ENCODE peak calls at places on chromosomes 11 and 22, in six cellular contexts. I, M, X, W, B and H are unnamed samples.

GRCh38 chr11:67409261-67409666 is 5.4 kb downstream of the TBC1D10C start:
- DNase-seq in X (peak), B (no peak), I (peak), W (peak), M (no peak), H (peak)

GRCh38 chr11:2426221-2426620 is 18.1 kb downstream of the TRPM5 start:
- DNase-seq in X (no peak), W (no peak), B (no peak), I (no peak), M (no peak), H (no peak)

GRCh38 chr11:70597006-70597555 is 198.8 kb downstream of the CTTN start:
- DNase-seq in W (no peak), I (no peak), M (no peak), X (no peak), B (no peak), H (no peak)

GRCh38 chr11:3641701-3642070 is at the start of gene ART5:
- DNase-seq in I (no peak), M (no peak), B (no peak), X (no peak), W (no peak), H (no peak)

GRCh38 chr11:126114486-126115252 is 52.0 kb upstream of the CDON start:
- DNase-seq in W (no peak), M (no peak), B (no peak), X (no peak), I (no peak), H (no peak)

GRCh38 chr11:196786-197731 is 4.2 kb downstream of the SCGB1C1 start:
- DNase-seq in X (no peak), M (no peak), B (no peak), I (peak), W (no peak), H (peak)

GRCh38 chr11:612201-612960 is 3.4 kb downstream of the IRF7 start:
- DNase-seq in X (no peak), M (no peak), B (no peak), W (no peak), I (peak), H (no peak)

GRCh38 chr11:96134622-96135021 is 208.4 kb downstream of the MAML2 start:
- DNase-seq in W (no peak), M (no peak), I (no peak), B (no peak), X (no peak), H (no peak)

GRCh38 chr11:122843281-122844150 is 5.2 kb downstream of the CRTAM start:
- DNase-seq in I (peak), W (peak), X (peak), B (no peak), M (no peak), H (no peak)

GRCh38 chr11:129613076-129613475 is 202.6 kb upstream of the TMEM45B start:
- DNase-seq in W (no peak), I (no peak), X (no peak), M (no peak), B (no peak), H (no peak)

GRCh38 chr11:74791333-74792100 is 42.9 kb downstream of the RNF169 start:
- DNase-seq in M (no peak), W (no peak), X (no peak), I (no peak), B (no peak), H (no peak)

GRCh38 chr22:32764330-32765116 is 37.0 kb upstream of the TIMP3 start:
- DNase-seq in I (peak), B (no peak), W (no peak), X (no peak), M (no peak), H (no peak)

GRCh38 chr22:20656902-20657836 is 116.7 kb upstream of the SERPIND1 start:
- DNase-seq in B (no peak), I (no peak), W (no peak), M (no peak), X (no peak), H (no peak)

GRCh38 chr22:22358686-22359085 is 114.1 kb downstream of the VPREB1 start:
- DNase-seq in W (no peak), M (no peak), I (no peak), B (no peak), X (no peak), H (no peak)

GRCh38 chr11:60777572-60777971 is 7.6 kb upstream of the MS4A10 start:
- DNase-seq in I (peak), M (no peak), B (peak), X (no peak), W (no peak), H (no peak)

GRCh38 chr11:115226556-115226955 is 277.7 kb downstream of the CADM1 start:
- DNase-seq in B (peak), I (no peak), X (no peak), W (no peak), M (no peak), H (no peak)

GRCh38 chr11:107076832-107077231 is 58.6 kb upstream of the GUCY1A2 start:
- DNase-seq in B (no peak), I (no peak), X (no peak), W (no peak), M (no peak), H (no peak)

GRCh38 chr11:102614485-102614884 is 10.6 kb downstream of the MMP20 start:
- DNase-seq in B (no peak), X (no peak), W (no peak), M (no peak), I (no peak), H (no peak)
- TF ChIP-seq CTCF in B (peak), X (peak), W (no peak), M (no peak), I (no peak), H (no peak)

DNA sequence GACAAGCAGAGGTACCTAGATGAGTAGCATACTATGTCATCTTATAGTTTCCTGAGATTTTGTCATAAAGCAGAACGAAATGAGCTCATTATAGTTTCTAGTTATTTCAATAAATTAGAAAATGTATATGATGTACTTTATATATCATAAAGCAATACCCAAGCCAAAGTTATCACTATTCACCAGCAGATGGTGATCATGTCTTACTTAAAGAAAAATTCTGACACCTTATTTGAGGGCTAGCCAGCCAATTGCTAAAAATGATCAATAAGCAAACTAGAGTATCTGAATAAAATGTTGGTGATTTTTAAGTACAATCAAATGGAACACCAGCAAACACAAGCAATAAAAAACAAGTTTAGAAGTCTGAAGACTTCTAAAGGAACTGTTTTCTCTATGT is 44.1 kb downstream of the RSF1 start:
- DNase-seq in I (no peak), B (no peak), X (no peak), M (no peak), W (no peak), H (no peak)
- TF ChIP-seq CTCF in I (peak), B (no peak), X (peak), M (no peak), W (peak), H (no peak)

GRCh38 chr22:47954107-47954506 is 1191.7 kb downstream of the TBC1D22A start:
- DNase-seq in B (no peak), W (no peak), M (no peak), I (no peak), X (no peak), H (no peak)
- TF ChIP-seq CTCF in B (no peak), W (no peak), M (no peak), I (no peak), X (no peak), H (no peak)

GRCh38 chr11:118652681-118653181 is 26.7 kb downstream of the TREH start:
- DNase-seq in B (no peak), I (no peak), W (no peak), M (no peak), X (no peak), H (no peak)
- TF ChIP-seq CTCF in B (no peak), I (no peak), W (no peak), M (no peak), X (no peak), H (no peak)

GRCh38 chr11:11076276-11076675 is 218.4 kb upstream of the ZBED5 start:
- DNase-seq in X (no peak), I (no peak), B (no peak), M (no peak), W (no peak), H (no peak)

GRCh38 chr11:11077898-11078297 is 220.0 kb upstream of the ZBED5 start:
- DNase-seq in M (no peak), X (no peak), W (no peak), I (no peak), B (no peak), H (no peak)

GRCh38 chr11:11076879-11077278 is 219.0 kb upstream of the ZBED5 start:
- DNase-seq in I (no peak), B (no peak), W (no peak), M (no peak), X (no peak), H (no peak)

GRCh38 chr11:11075515-11076171 is 217.8 kb upstream of the ZBED5 start:
- DNase-seq in B (no peak), W (no peak), M (no peak), I (no peak), X (no peak), H (no peak)

GRCh38 chr11:11078344-11078743 is 220.5 kb upstream of the ZBED5 start:
- DNase-seq in M (no peak), W (no peak), I (no peak), B (no peak), X (no peak), H (no peak)
- TF ChIP-seq CTCF in M (no peak), W (no peak), I (no peak), B (no peak), X (no peak), H (no peak)